ENCODE peak calls at places on chromosomes 5 and 9, in six cellular contexts. H is colonic mucosa, N is endothelial cell, K is heart left ventricle, W is ovary, U is right atrium auricular region. O is an unnamed sample.

GRCh38 chr5:171762841-171763408 is 22.7 kb upstream of the SMIM23 start:
- DNase-seq in N (no peak), W (no peak), K (no peak), U (no peak), H (no peak), O (no peak)

GRCh38 chr5:173973614-173973969 is 15.4 kb upstream of the C5orf47 start:
- DNase-seq in N (no peak), H (no peak), U (no peak), K (peak), W (no peak), O (no peak)

GRCh38 chr9:70260007-70260443 is 1.2 kb downstream of the SMC5 start:
- DNase-seq in H (peak), W (peak), N (no peak), K (peak), U (no peak), O (no peak)

GRCh38 chr9:129072171-129072570 is 8.7 kb upstream of the DOLPP1 start:
- DNase-seq in W (no peak), U (no peak), H (no peak), N (no peak), K (no peak), O (no peak)

GRCh38 chr9:121807918-121808278 is 156.5 kb downstream of the DAB2IP start:
- DNase-seq in H (no peak), W (no peak), N (no peak), U (no peak), K (peak), O (no peak)

GRCh38 chr9:88198346-88198807 is 60.1 kb upstream of the SPATA31C2 start:
- DNase-seq in W (no peak), H (peak), N (no peak), K (no peak), U (no peak), O (no peak)

GRCh38 chr9:114341991-114342390 is 12.3 kb downstream of the ORM2 start:
- DNase-seq in H (no peak), K (no peak), N (no peak), W (no peak), U (no peak), O (no peak)

GRCh38 chr9:98096091-98096490 is 22.9 kb downstream of the TRIM14 start:
- DNase-seq in U (no peak), K (no peak), H (no peak), N (no peak), W (no peak), O (no peak)

GRCh38 chr9:16282216-16282615 is 588.3 kb downstream of the BNC2 start:
- DNase-seq in H (no peak), N (no peak), K (no peak), W (no peak), U (no peak), O (no peak)

GRCh38 chr9:76884823-76885222 is 21.1 kb downstream of the PRUNE2 start:
- DNase-seq in H (no peak), N (no peak), K (no peak), U (no peak), W (no peak), O (no peak)

GRCh38 chr9:76880210-76880609 is 25.7 kb downstream of the PRUNE2 start:
- DNase-seq in U (no peak), K (no peak), W (no peak), N (no peak), H (no peak), O (no peak)

GRCh38 chr9:76886318-76886717 is 19.6 kb downstream of the PRUNE2 start:
- DNase-seq in U (no peak), N (no peak), W (no peak), H (no peak), K (no peak), O (no peak)

GRCh38 chr9:76883341-76883740 is 22.6 kb downstream of the PRUNE2 start:
- DNase-seq in K (no peak), H (no peak), N (no peak), W (no peak), U (no peak), O (no peak)

GRCh38 chr9:76882686-76883085 is 23.2 kb downstream of the PRUNE2 start:
- DNase-seq in K (no peak), H (no peak), U (no peak), N (no peak), W (no peak), O (no peak)
- TF ChIP-seq CTCF in K (no peak), H (no peak), U (no peak), N (no peak), W (no peak), O (no peak)

GRCh38 chr5:81151546-81151945 is 81.6 kb upstream of the CKMT2 start:
- DNase-seq in N (no peak), W (no peak), U (no peak), H (no peak), K (no peak), O (peak)
- TF ChIP-seq CTCF in N (no peak), W (no peak), U (no peak), H (no peak), K (no peak), O (no peak)

GRCh38 chr9:137301086-137301947 is 754 bp downstream of the NRARP start:
- DNase-seq in U (no peak), W (peak), H (peak), K (peak), N (peak), O (no peak)
- TF ChIP-seq CTCF in U (no peak), W (no peak), H (no peak), K (no peak), N (no peak), O (no peak)

GRCh38 chr5:168472329-168472728 is 13.9 kb upstream of the RARS1 start:
- DNase-seq in K (no peak), H (no peak), W (no peak), N (no peak), U (no peak), O (peak)
- TF ChIP-seq CTCF in K (no peak), H (no peak), W (no peak), N (no peak), U (no peak), O (peak)

GRCh38 chr5:42426036-42426435 is 2.8 kb downstream of the GHR start:
- DNase-seq in W (no peak), U (no peak), H (no peak), N (no peak), K (no peak), O (no peak)

GRCh38 chr5:42419294-42419693 is 3.9 kb upstream of the GHR start:
- DNase-seq in U (no peak), H (no peak), N (no peak), W (no peak), K (no peak), O (no peak)

DNA sequence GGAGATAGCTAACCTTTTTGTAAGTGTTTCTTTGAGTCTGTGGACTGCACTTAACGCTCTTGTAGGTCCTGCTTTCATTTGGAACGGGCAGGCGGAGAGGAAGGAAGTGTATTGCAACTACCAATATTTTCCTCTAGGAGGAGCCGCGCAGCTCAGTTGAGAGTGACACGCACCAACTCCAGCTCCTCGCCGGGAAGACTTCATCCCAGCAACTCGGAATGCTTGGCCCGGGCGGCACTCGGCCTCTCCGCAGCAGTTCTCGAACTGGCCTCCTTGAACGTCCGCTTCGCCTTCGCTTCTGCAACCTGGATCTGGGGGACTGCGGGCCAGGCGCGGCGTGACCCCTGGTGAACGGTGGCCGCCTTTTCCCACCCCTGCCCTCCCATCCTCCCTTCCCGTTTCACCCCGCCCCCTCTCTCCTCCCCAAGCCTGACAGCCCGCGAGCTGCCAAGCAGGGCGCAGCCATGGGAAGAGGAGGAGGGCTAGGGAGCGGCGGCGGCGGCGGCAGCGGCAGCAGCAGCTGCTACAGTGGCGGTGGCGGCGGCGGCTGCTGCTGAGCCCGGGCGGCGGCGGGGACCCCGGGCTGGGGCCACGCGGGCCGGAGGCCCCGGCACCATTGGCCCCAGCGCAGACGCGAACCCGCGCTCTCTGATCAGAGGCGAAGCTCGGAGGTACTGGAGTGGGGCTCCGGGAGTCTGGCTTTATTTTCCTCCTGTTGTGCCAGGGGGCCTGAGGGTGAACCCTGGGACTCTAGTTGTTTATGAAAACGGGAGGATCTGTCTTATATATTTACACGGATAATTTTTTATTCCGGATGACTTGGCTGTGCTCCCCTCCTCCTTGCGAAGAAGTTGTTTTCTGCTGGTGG is at the start of gene GHR:
- DNase-seq in W (peak), H (peak), U (peak), K (peak), N (peak), O (peak)
- TF ChIP-seq CTCF in W (peak), H (peak), U (peak), K (peak), N (peak), O (peak)